ENCODE peak calls at places on chromosomes 11 and 22, in six cellular contexts. O, F, E, U, H and L are unnamed samples.

GRCh38 chr22:34070051-34070450 is 149.8 kb upstream of the LARGE1 start:
- DNase-seq in U (no peak), E (no peak), F (no peak), O (no peak), H (no peak), L (no peak)

GRCh38 chr11:36469881-36470802 is 39.9 kb downstream of the TRAF6 start:
- DNase-seq in U (no peak), E (no peak), F (no peak), O (no peak), H (no peak), L (no peak)

GRCh38 chr11:105000167-105000566 is 22.8 kb downstream of the CASP5 start:
- DNase-seq in U (no peak), O (no peak), F (peak), E (no peak), H (no peak), L (no peak)

GRCh38 chr11:134510641-134511040 is 98.6 kb upstream of the B3GAT1 start:
- DNase-seq in O (no peak), E (no peak), H (no peak), F (no peak), U (no peak), L (no peak)

GRCh38 chr11:120815260-120816100 is 208.4 kb upstream of the TBCEL start:
- DNase-seq in F (no peak), H (no peak), U (no peak), E (no peak), O (no peak), L (no peak)

GRCh38 chr22:50422046-50422445 is 52.8 kb downstream of the SBF1 start:
- DNase-seq in H (no peak), F (no peak), E (no peak), O (no peak), U (no peak), L (no peak)

GRCh38 chr11:5698281-5698680 is 8.7 kb downstream of the TRIM22 start:
- DNase-seq in O (no peak), H (no peak), F (no peak), E (no peak), U (no peak), L (no peak)

GRCh38 chr11:33256031-33256807 is 962 bp upstream of the HIPK3 start:
- DNase-seq in U (no peak), F (no peak), O (no peak), E (peak), H (no peak), L (no peak)

GRCh38 chr11:95230054-95231034 is 658 bp downstream of the SESN3 start:
- DNase-seq in H (no peak), F (no peak), E (no peak), U (no peak), O (no peak), L (no peak)

GRCh38 chr11:82174610-82175009 is 559.1 kb downstream of the FAM181B start:
- DNase-seq in H (no peak), O (no peak), F (peak), U (peak), E (no peak), L (no peak)

GRCh38 chr11:19814421-19814820 is 101.8 kb downstream of the NAV2 start:
- DNase-seq in E (no peak), U (no peak), F (no peak), H (no peak), O (no peak), L (no peak)

GRCh38 chr11:61888043-61888442 is 3.3 kb downstream of the FADS3 start:
- DNase-seq in U (no peak), F (no peak), H (no peak), O (no peak), E (no peak), L (no peak)

GRCh38 chr11:118168751-118169150 is 7.7 kb downstream of the SCN2B start:
- DNase-seq in F (no peak), U (no peak), H (no peak), E (no peak), O (no peak), L (no peak)

GRCh38 chr11:119671561-119672015 is 57.4 kb downstream of the NECTIN1 start:
- DNase-seq in O (no peak), U (no peak), E (peak), H (no peak), F (no peak), L (no peak)

GRCh38 chr11:64874841-64875240 is 3.6 kb downstream of the EHD1 start:
- DNase-seq in F (no peak), E (no peak), U (no peak), H (no peak), O (no peak), L (no peak)

GRCh38 chr11:70934999-70935768 is 317.2 kb downstream of the SHANK2 start:
- DNase-seq in O (no peak), F (peak), U (no peak), E (no peak), H (no peak), L (no peak)

GRCh38 chr11:77747381-77747969 is 73.0 kb downstream of the RSF1 start:
- DNase-seq in H (no peak), U (no peak), E (no peak), O (no peak), F (no peak), L (no peak)

GRCh38 chr22:31585161-31585859 is 76.7 kb downstream of the PISD start:
- DNase-seq in O (no peak), H (no peak), U (peak), F (peak), E (no peak), L (peak)

GRCh38 chr22:19665784-19666662 is 48.3 kb upstream of the SEPTIN5 start:
- DNase-seq in E (no peak), U (no peak), F (no peak), O (no peak), H (no peak), L (no peak)
- TF ChIP-seq POLR2AphosphoS5 in E (no peak), U (no peak), F (no peak), O (no peak), H (no peak), L (no peak)

DNA sequence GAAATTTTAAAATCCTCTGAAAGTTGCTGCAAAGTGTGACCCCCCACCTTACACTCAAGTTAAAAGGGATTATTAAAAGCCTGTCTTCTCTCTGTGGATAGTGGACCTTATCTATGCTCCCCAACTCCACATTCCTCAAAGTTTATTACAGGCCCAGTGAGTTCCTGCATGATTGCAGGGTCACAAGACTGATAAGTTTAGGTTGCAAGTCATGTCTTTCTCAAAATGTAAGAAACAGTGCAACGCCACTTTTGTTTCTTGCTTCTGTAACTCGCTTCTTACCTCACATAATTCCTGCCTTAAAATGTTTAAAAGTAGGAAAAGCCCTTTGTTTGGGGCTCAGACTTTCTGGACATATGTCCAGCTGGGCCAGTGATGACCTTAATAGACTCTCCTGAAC is 38.4 kb upstream of the GLYAT start:
- DNase-seq in H (no peak), E (no peak), O (no peak), F (no peak), U (peak), L (no peak)
- H3K27ac ChIP-seq in H (no peak), E (no peak), O (no peak), F (no peak), U (peak), L (no peak)

DNA sequence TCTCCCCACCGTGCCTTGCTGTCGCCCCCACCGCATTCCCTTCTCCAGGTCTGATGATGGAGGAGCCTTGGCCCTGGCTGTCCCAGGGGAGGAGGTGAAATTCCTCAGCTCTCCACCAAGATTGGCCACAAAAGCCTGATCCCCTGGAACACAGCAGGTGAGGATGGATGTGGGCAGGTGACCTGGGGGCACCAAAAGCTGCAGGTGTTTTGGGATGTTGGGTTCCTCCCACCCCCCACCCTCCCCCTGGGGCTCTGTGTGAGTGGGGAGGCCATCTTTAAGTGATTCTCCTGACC is 640 bp downstream of the TRIOBP start:
- DNase-seq in O (no peak), E (no peak), F (no peak), H (no peak), U (no peak), L (no peak)
- TF ChIP-seq GABPA in O (no peak), E (no peak), F (no peak), H (no peak), U (no peak), L (no peak)

DNA sequence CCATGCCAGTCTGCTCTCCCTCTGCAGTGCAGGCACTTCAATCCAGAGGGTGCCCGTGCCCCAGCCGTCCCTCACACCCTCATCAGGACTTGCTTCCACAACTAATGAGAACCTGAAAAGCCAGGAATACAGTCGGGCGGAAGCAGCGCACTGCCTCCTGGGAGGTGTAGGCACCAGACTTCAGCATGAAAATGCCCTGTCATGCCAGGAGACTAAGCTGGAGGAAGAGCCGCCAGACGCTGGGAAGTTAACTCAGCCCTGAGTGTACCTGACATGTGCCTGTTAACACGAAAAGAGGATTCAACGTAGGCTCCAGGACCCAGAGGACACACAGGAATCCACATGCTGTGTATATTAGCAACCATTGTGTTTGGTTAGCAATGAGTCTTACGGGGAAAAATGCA is 40.0 kb upstream of the FLI1 start:
- DNase-seq in F (no peak), U (no peak), O (no peak), H (no peak), E (no peak), L (peak)
- TF ChIP-seq POLR2AphosphoS5 in F (no peak), U (no peak), O (no peak), H (no peak), E (no peak), L (no peak)

GRCh38 chr11:43947003-43947500 is 4.6 kb downstream of the C11orf96 start:
- DNase-seq in H (no peak), E (no peak), O (no peak), U (peak), F (peak), L (no peak)

GRCh38 chr11:43943931-43944751 is 1.7 kb downstream of the C11orf96 start:
- DNase-seq in U (peak), E (no peak), H (no peak), O (no peak), F (no peak), L (no peak)

GRCh38 chr11:43943357-43943930 is 1.0 kb downstream of the C11orf96 start:
- DNase-seq in U (peak), O (no peak), E (no peak), H (no peak), F (no peak), L (no peak)

GRCh38 chr11:43942651-43943356 is 367 bp downstream of the C11orf96 start:
- DNase-seq in F (no peak), H (no peak), U (peak), O (no peak), E (peak), L (peak)

GRCh38 chr11:43944761-43945311 is 2.4 kb downstream of the C11orf96 start:
- DNase-seq in E (peak), F (peak), H (no peak), U (peak), O (no peak), L (peak)
- H3K27ac ChIP-seq in E (peak), F (no peak), H (no peak), U (no peak), O (no peak), L (no peak)

DNA sequence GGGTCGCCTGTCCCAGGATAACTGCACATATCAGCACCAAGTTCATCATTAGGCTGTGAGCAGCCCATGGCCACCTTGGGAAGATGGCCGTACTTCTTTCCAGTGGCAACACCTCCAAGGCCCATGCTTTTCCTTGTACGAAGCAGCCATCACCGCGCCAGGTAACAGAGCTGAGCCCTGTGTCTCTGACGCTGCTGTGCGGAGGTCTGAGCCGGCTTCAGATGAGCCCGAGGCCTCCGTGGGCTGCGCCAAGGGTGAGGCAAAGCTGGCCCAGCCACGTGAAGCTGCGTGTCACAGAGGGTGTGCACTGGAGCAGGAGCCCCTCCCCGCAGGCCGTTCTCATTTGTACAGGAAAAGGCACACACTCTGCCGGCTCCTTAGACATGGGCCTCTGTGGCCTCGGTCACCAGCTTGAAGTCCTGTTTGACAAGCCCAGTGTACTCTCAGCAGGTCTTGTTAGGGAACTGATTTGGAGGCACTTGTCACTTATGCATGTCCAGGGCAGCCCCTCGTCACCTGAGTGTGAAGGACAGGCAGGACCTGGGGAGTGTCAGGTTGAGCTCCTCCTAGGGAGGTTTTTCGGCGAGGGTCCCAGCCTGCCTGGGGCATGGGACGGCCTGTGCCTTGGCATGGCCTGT is 401.5 kb downstream of the TBC1D22A start:
- DNase-seq in F (no peak), U (no peak), E (no peak), H (no peak), O (no peak), L (no peak)
- TF ChIP-seq GABPA in F (no peak), U (no peak), E (no peak), H (no peak), O (no peak), L (no peak)

GRCh38 chr11:132941761-132942160 is 590.5 kb downstream of the OPCML start:
- DNase-seq in U (no peak), O (no peak), H (no peak), F (no peak), E (no peak), L (no peak)
- TF ChIP-seq POLR2AphosphoS5 in U (no peak), O (no peak), H (no peak), F (no peak), E (no peak), L (no peak)

DNA sequence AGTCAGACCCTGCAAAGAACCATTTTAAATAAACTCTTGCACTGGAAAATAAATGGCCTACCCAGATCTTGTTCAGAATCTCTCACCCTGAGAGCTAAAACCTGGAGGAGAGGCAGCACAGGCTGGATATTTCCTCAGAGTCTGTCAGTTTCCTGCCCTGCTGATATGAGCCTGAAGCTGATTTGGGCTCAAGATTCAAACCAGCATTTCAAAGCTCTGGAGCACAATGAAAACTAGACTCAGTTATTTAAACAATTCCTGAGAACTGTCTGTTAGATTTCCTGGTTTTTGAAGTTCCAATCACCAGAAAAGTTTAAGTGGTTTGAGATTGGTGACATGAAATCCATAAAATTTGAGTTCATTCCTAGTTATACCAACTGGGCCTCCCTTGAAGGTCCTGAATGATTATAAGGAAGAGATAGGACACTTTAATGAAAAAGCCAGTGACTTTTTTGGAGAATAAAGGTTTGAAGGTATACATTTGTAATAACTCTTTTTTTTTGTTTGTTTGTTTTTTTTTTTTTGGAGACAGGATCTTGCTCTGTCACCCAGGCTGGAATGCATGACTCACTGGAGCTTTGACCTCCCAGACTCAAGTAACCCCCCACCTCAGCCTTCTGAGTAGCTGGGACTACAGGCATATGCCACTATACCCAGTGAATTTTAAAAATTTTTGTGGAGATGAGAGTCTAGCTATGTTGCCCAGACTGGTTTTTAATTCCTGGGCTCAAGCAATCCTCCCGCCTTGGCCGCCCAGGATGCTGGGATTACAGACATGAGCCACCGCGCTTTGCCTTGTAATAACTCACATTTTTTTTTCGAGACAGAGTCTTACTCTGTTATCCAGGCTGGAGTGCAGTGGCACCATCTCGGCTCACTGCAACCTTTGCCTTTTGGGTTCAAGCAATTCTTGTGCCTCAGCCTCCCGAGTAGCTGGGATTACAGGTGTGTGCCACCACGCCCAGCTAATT is 8.0 kb upstream of the ESAM start:
- DNase-seq in E (no peak), F (peak), O (no peak), H (no peak), U (peak), L (no peak)
- H3K27ac ChIP-seq in E (no peak), F (no peak), O (no peak), H (no peak), U (peak), L (no peak)

DNA sequence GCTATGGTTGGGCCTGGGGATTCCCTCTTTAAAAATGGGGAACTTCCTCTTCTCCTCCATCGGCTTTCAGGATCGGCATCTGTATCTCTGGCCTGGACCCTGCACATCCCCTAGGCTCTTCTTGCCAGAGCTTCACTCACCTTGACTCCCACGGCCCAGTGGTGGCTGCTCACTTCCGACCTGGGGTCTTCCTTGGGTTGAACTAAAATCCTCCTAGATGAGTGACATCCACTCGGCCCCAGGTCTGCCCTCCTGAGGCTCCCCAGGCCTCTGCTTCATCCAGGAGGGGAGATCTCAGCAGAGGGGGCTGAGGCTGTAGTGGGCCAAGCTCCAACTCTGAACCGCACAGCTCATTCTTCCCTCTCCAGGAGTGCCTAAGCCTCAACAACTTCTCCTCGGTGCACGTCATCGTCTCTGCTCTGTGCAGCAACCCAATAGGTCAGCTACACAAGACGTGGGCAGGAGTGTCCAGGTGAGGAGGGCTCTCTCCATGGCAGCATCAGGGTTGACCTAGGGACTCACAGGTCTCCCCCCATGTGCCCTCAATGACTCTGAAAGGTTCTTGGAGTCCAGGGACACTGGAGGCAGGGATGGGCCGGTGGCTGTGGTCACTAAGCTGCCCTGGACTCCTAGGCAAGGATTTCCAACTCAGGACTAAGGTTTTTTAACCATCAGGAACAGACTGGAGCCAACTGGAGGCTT is 3.3 kb downstream of the RGL4 start:
- DNase-seq in O (no peak), E (no peak), F (no peak), U (no peak), H (no peak), L (no peak)
- TF ChIP-seq GABPA in O (no peak), E (no peak), F (no peak), U (no peak), H (no peak), L (no peak)

DNA sequence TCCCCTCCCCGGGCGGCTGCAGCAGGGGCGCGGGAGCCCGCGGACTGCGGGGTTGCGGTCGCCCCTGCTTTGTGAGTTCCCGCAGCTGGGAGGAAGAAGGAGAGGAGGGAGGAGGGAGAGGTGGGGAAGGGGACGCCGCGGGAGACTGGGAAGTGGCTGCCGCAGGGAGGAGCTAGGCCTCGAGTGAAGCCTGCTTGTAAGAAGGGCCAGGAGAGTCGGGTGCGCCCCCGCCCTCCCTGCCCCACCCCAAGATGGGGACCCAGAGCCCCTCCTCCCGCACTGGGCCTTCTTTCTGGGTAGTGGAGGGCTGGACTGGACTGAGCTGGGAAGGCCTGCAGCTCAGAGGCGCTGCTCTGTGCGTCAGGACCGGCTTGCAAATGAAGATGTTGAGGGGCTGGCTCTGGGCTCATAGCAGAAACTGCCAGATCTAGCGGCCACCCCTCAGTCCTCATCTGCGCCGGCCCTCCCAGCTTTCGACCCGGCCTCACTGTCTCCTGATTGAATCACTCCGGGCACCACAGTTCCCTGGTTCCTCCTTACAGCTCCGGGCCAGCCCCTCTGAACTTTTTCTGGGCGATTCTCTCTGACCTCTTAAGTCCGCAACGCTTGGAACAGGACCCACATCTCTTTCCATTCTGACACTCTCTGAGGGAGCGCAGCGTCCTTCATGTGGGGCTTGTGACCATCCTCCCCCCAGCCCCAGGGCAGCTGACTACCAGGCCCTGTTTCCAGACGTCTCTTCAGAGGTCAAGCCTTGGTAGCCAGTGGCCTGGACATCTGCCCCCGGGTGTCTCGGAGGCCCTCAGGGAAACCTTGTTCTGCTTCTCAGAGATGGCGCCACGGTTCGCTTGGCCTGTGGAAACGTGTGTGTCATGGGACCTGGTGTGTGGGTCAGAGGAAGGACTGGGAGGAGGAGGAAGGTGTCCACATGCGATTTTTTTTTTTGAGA is 21.9 kb downstream of the SERPINH1 start:
- DNase-seq in E (peak), H (no peak), U (peak), F (no peak), O (no peak), L (no peak)
- TF ChIP-seq POLR2AphosphoS5 in E (peak), H (no peak), U (no peak), F (no peak), O (peak), L (no peak)